ENCODE peak calls at places on chromosomes 11 and 22, in seven cellular contexts. V, U, E, Q, B, H and Y are unnamed samples.

GRCh38 chr11:33402066-33402465 is 144.9 kb downstream of the HIPK3 start:
- DNase-seq in V (no peak), U (no peak), E (no peak), Q (no peak), B (no peak), H (no peak), Y (no peak)

GRCh38 chr22:27726726-27727449 is 74.7 kb downstream of the MN1 start:
- DNase-seq in V (no peak), U (peak), E (peak), Q (no peak), B (no peak), H (peak), Y (no peak)

GRCh38 chr11:81840375-81840774 is 893.3 kb downstream of the FAM181B start:
- DNase-seq in V (no peak), U (no peak), E (no peak), Q (no peak), B (no peak), H (no peak), Y (no peak)

GRCh38 chr11:11691296-11692141 is 69.7 kb upstream of the GALNT18 start:
- DNase-seq in V (no peak), U (no peak), E (no peak), Q (peak), B (no peak), H (no peak), Y (peak)

GRCh38 chr22:17828502-17829080 is 54.3 kb upstream of the BID start:
- DNase-seq in V (no peak), U (no peak), E (no peak), Q (no peak), B (no peak), H (no peak), Y (no peak)

GRCh38 chr11:45671246-45672171 is 6.1 kb upstream of the CHST1 start:
- DNase-seq in V (no peak), U (no peak), E (no peak), Q (no peak), B (no peak), H (no peak), Y (no peak)

GRCh38 chr11:63920870-63921417 is 4.0 kb upstream of the RCOR2 start:
- DNase-seq in V (no peak), U (peak), E (no peak), Q (peak), B (no peak), H (no peak), Y (no peak)

GRCh38 chr11:28760676-28761390 is 652.6 kb downstream of the METTL15 start:
- DNase-seq in V (peak), U (no peak), E (no peak), Q (no peak), B (no peak), H (no peak), Y (no peak)

GRCh38 chr11:120268686-120269085 is 28.7 kb downstream of the POU2F3 start:
- DNase-seq in V (no peak), U (no peak), E (no peak), Q (no peak), B (no peak), H (no peak), Y (no peak)

GRCh38 chr22:39123811-39124668 is 27.0 kb downstream of the APOBEC3H start:
- DNase-seq in V (no peak), U (no peak), E (no peak), Q (no peak), B (peak), H (no peak), Y (no peak)

GRCh38 chr11:62444271-62444833 is 25.5 kb downstream of the SCGB1A1 start:
- DNase-seq in V (peak), U (peak), E (peak), Q (no peak), B (peak), H (peak), Y (no peak)

GRCh38 chr22:49971232-49972162 is 10.9 kb downstream of the PIM3 start:
- DNase-seq in V (peak), U (peak), E (peak), Q (peak), B (peak), H (peak), Y (peak)

GRCh38 chr11:88421530-88421929 is 84.0 kb upstream of the CTSC start:
- DNase-seq in V (no peak), U (no peak), E (no peak), Q (no peak), B (no peak), H (no peak), Y (no peak)

GRCh38 chr11:75236062-75236461 is 4.5 kb upstream of the TPBGL start:
- DNase-seq in V (no peak), U (no peak), E (no peak), Q (no peak), B (no peak), H (peak), Y (no peak)
- TF ChIP-seq CTCF in V (no peak), U (no peak), E (no peak), Q (no peak), B (no peak), H (no peak), Y (no peak)

DNA sequence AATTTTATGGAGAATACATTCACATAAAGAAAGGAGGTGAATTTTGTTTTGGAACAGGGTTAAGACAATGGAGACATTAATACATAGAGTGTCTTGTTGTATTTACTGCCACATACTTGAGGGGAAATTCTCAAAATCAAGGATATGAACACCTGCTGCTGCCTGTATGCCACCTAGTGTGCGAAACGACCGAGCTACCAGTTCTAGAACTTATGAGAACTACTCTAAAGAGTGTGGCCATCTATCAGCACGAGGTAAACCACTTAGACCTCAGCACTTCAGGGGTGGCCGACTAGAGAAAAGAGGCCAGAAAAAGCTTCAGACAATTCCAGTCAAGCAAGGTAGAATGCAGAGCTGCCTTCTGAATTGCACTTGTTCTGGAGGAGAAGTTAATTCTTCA is 1.5 kb upstream of the AGBL2 start:
- DNase-seq in V (no peak), U (no peak), E (no peak), Q (no peak), B (no peak), H (no peak), Y (no peak)
- TF ChIP-seq CTCF in V (no peak), U (no peak), E (no peak), Q (no peak), B (no peak), H (no peak), Y (no peak)

GRCh38 chr22:43742551-43742950 is 69.6 kb downstream of the EFCAB6 start:
- DNase-seq in V (no peak), U (no peak), E (no peak), Q (no peak), B (no peak), H (no peak), Y (no peak)

GRCh38 chr22:43743929-43744643 is 68.0 kb downstream of the EFCAB6 start:
- DNase-seq in V (no peak), U (no peak), E (no peak), Q (no peak), B (no peak), H (no peak), Y (no peak)

GRCh38 chr22:43740587-43741270 is 71.4 kb downstream of the EFCAB6 start:
- DNase-seq in V (no peak), U (no peak), E (no peak), Q (no peak), B (no peak), H (no peak), Y (no peak)

GRCh38 chr22:43745783-43746356 is 66.2 kb downstream of the EFCAB6 start:
- DNase-seq in V (no peak), U (no peak), E (no peak), Q (no peak), B (no peak), H (no peak), Y (no peak)

DNA sequence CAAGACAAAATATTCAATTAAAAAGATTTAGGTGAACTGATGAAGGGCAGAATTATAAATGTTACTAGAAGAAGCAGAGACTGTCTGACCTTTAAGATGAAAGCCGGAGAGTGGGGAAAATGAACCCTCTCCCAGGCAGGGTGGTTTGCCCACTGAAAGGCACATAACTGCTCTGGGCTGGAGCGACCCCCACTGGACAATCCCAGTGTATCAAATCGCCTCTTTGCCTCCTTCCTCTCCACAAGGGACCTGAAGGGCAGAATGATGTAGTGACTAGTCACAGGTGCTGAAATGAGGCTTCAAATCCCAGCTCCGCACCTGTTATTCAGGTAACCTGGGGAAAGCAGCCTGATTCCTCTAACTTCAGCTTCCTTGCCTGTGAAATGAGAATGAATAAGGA is 69.0 kb downstream of the EFCAB6 start:
- DNase-seq in V (no peak), U (no peak), E (no peak), Q (peak), B (no peak), H (no peak), Y (no peak)
- TF ChIP-seq CTCF in V (no peak), U (no peak), E (no peak), Q (peak), B (no peak), H (no peak), Y (no peak)

GRCh38 chr22:25404556-25404922 is 159.9 kb upstream of the GRK3 start:
- DNase-seq in V (no peak), U (no peak), E (no peak), Q (peak), B (peak), H (no peak), Y (no peak)

GRCh38 chr22:25403284-25403606 is 161.2 kb upstream of the GRK3 start:
- DNase-seq in V (no peak), U (no peak), E (no peak), Q (no peak), B (no peak), H (no peak), Y (no peak)

GRCh38 chr22:25404923-25405853 is 159.3 kb upstream of the GRK3 start:
- DNase-seq in V (peak), U (peak), E (peak), Q (peak), B (peak), H (no peak), Y (no peak)

GRCh38 chr22:25402501-25403283 is 161.8 kb upstream of the GRK3 start:
- DNase-seq in V (peak), U (peak), E (peak), Q (no peak), B (no peak), H (no peak), Y (no peak)

GRCh38 chr22:25403752-25404471 is 160.6 kb upstream of the GRK3 start:
- DNase-seq in V (peak), U (no peak), E (no peak), Q (no peak), B (no peak), H (no peak), Y (no peak)
- TF ChIP-seq CTCF in V (no peak), U (no peak), E (no peak), Q (no peak), B (no peak), H (no peak), Y (no peak)

DNA sequence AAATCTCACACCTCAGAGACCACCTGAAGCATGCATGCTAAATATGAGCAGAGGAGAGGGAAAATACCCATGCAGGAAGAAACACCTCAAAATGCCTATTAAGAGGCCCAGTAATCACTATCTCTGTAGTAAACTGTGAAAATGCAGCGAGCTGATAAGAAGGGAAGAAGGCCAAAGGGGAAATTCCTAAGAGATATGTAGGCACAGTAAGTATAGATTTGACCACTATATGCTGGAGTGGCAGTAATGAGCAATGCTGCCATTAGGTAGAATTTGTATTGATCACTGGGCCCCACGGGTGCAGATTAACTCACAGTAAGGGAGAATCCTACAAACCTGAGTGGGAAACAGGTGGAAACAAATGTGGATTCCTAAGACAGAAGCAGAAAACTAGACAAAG is 1813.1 kb upstream of the RAG2 start:
- DNase-seq in V (no peak), U (no peak), E (no peak), Q (no peak), B (no peak), H (no peak), Y (no peak)
- TF ChIP-seq CTCF in V (no peak), U (no peak), E (no peak), Q (no peak), B (no peak), H (no peak), Y (peak)